ENCODE peak calls at places on chromosomes 5 and 9, in five cellular contexts. L is stimulated activated CD8-positive, alpha-beta memory T cell treated with anti-CD3 and anti-CD28 coated beads, Interleukin-12 subunit alpha, Interleukin-12 subunit beta, amount 100 ng/mL, for 1 hour; Y is anterior cingulate cortex; B is GM04503; N is aorta. W is an unnamed sample.

GRCh38 chr9:79013715-79014610 is 557.8 kb upstream of the TLE4 start:
- DNase-seq in L (no peak), Y (no peak), B (peak), N (no peak), W (no peak)

GRCh38 chr9:110700953-110701352 is 32.4 kb downstream of the MUSK start:
- DNase-seq in L (no peak), Y (no peak), B (no peak), N (no peak), W (no peak)

GRCh38 chr9:124482431-124483031 is 24.7 kb downstream of the NR5A1 start:
- DNase-seq in L (no peak), Y (no peak), B (no peak), N (no peak), W (no peak)

GRCh38 chr5:132464155-132464939 is 26.2 kb downstream of the IRF1 start:
- DNase-seq in L (no peak), Y (peak), B (no peak), N (no peak), W (peak)

GRCh38 chr9:18256574-18256973 is 217.4 kb upstream of the ADAMTSL1 start:
- DNase-seq in L (no peak), Y (no peak), B (no peak), N (no peak), W (no peak)

GRCh38 chr9:89941875-89942274 is 337.1 kb downstream of the GADD45G start:
- DNase-seq in L (no peak), Y (no peak), B (peak), N (no peak), W (no peak)

GRCh38 chr5:142109356-142110045 is 922 bp downstream of the NDFIP1 start:
- DNase-seq in L (no peak), Y (peak), B (no peak), N (no peak), W (peak)

GRCh38 chr9:13410566-13411031 is 131.1 kb upstream of the MPDZ start:
- DNase-seq in L (no peak), Y (no peak), B (no peak), N (no peak), W (no peak)

W was measured in effector memory CD8-positive, alpha-beta T cell.